ENCODE peak calls at places on chromosomes 13 and 19, in four cellular contexts. H, R, I and S are unnamed samples.

GRCh38 chr13:106513025-106513424 is 22.4 kb downstream of the EFNB2 start:
- DNase-seq in I (no peak), H (peak), R (no peak), S (peak)

GRCh38 chr13:63167699-63168337 is 1752.2 kb upstream of the PCDH20 start:
- DNase-seq in R (no peak), I (no peak), H (no peak), S (no peak)

GRCh38 chr13:78121459-78122348 is 203.1 kb upstream of the EDNRB start:
- DNase-seq in R (peak), H (peak), I (no peak), S (peak)

GRCh38 chr13:71851541-71851940 is 15.5 kb downstream of the DACH1 start:
- DNase-seq in I (no peak), H (no peak), R (no peak), S (no peak)

GRCh38 chr13:84400711-84401110 is 518.4 kb upstream of the SLITRK1 start:
- DNase-seq in H (peak), I (no peak), R (no peak), S (peak)

GRCh38 chr19:16200776-16201391 is 3.2 kb downstream of the AP1M1 start:
- DNase-seq in I (no peak), R (no peak), H (no peak), S (no peak)

GRCh38 chr13:25371608-25372274 is at the start of gene ATP8A2:
- DNase-seq in H (no peak), R (no peak), I (peak), S (no peak)

GRCh38 chr13:51556740-51557139 is 27.5 kb upstream of the WDFY2 start:
- DNase-seq in I (no peak), R (no peak), H (no peak), S (no peak)

GRCh38 chr19:46035986-46036744 is 4.6 kb downstream of the IGFL4 start:
- DNase-seq in R (no peak), I (no peak), H (no peak), S (no peak)

GRCh38 chr19:31504221-31504620 is 155.0 kb upstream of the TSHZ3 start:
- DNase-seq in R (no peak), I (no peak), H (no peak), S (no peak)

GRCh38 chr13:36130542-36131214 is 504 bp downstream of the DCLK1 start:
- DNase-seq in I (peak), R (peak), H (no peak), S (no peak)

GRCh38 chr19:2867025-2867991 is at the start of gene ZNF556:
- DNase-seq in R (no peak), I (no peak), H (no peak), S (no peak)

GRCh38 chr19:6947745-6948144 is 60.4 kb downstream of the ADGRE1 start:
- DNase-seq in H (no peak), R (no peak), I (no peak), S (peak)

GRCh38 chr13:81051873-81052272 is 710.9 kb upstream of the SPRY2 start:
- DNase-seq in R (no peak), H (no peak), I (no peak), S (peak)

GRCh38 chr19:53982056-53982455 is 9.4 kb upstream of the CACNG6 start:
- DNase-seq in H (no peak), I (peak), R (no peak), S (no peak)

GRCh38 chr19:50368649-50369570 is 3.5 kb upstream of the NAPSA start:
- DNase-seq in H (peak), R (peak), I (peak), S (peak)

GRCh38 chr13:50596776-50597203 is 246.7 kb downstream of the DLEU7 start:
- DNase-seq in H (no peak), I (no peak), R (no peak), S (no peak)

GRCh38 chr19:16088351-16088984 is 12.2 kb downstream of the TPM4 start:
- DNase-seq in I (no peak), R (no peak), H (no peak), S (no peak)

GRCh38 chr13:113661506-113661905 is 3.5 kb upstream of the ATP4B start:
- DNase-seq in R (no peak), H (no peak), I (no peak), S (no peak)

GRCh38 chr19:1864480-1865171 is 1.2 kb upstream of the KLF16 start:
- DNase-seq in R (peak), H (peak), I (peak), S (peak)

GRCh38 chr13:59201836-59202235 is 961.9 kb downstream of the DIAPH3 start:
- DNase-seq in R (no peak), I (no peak), H (no peak), S (peak)

GRCh38 chr13:21033866-21034601 is 27.4 kb downstream of the LATS2 start:
- DNase-seq in R (peak), I (no peak), H (no peak), S (peak)

GRCh38 chr19:49148784-49149651 is 6.2 kb downstream of the HRC start:
- DNase-seq in R (peak), H (peak), I (peak), S (peak)

DNA sequence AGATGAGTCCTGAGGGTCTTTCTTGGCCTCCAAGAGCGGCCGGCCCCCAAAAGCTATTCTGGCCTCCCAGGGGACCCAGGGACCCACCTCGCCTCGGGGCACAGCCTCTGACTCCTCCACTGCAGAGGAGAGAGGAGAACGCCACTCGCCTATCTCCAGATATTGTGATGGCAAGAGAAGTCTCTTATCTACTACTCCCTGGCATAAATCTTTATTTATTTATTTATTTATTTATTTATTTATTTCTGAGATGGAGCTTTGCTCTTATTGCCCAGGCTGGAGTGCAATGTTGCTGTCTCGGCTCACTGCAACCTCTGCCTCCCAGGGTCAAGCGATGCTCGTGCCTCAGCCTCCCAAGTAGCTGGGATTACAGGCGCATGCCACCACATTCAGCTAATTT is 11.0 kb downstream of the SLC7A9 start:
- DNase-seq in R (no peak), H (no peak), I (no peak), S (no peak)
- H4K91ac ChIP-seq in R (no peak), H (no peak), I (no peak), S (no peak)

DNA sequence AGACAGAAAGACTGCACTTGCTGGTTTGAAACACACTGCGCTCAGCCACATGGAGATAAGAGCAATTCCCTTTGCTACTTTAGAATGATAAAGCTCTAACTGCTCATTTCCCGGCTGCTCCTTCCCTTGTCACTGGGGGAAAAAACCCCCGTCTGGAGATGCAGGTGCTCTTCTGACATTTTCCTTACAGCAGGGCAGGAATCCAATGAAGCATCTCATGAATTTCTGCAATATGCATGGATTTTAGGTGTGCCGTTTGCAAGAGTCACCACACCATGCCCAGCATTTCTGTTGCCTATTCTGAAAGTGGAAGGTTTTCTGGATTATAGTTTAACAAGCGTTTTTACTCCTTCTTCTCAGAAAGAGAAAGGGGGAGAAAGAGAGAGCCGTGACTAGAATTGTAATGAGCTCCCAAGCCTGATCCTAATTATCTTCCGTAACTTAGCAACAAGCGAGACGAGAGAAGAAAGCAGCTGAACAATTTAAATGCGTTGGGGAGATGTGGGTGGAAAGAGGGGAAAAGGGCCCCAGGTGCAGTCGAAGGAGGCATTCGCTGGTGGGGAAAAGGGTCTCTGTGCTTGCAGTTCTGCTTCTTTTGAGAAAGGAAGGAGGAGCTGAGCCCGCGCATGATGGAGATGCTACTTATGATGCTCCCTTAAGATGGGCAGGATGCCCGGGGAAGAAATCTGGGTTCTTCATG is 76.6 kb upstream of the SPATA13 start:
- DNase-seq in H (no peak), R (peak), I (no peak), S (no peak)
- H4K91ac ChIP-seq in H (no peak), R (no peak), I (no peak), S (no peak)

GRCh38 chr13:39038569-39038898 is 278 bp downstream of the NHLRC3 start:
- DNase-seq in R (peak), H (no peak), I (no peak), S (peak)

GRCh38 chr13:39037410-39037879 is 444 bp downstream of the PROSER1 start:
- DNase-seq in I (no peak), H (no peak), R (peak), S (peak)

GRCh38 chr13:39036212-39036611 is 1.7 kb downstream of the PROSER1 start:
- DNase-seq in H (peak), I (no peak), R (peak), S (peak)

GRCh38 chr13:39039033-39039432 is 777 bp downstream of the NHLRC3 start:
- DNase-seq in H (no peak), I (no peak), R (no peak), S (no peak)

GRCh38 chr13:39037880-39038568 is at the start of the genes NHLRC3 and PROSER1:
- DNase-seq in I (peak), H (peak), R (peak), S (peak)
- H4K91ac ChIP-seq in I (no peak), H (peak), R (peak), S (peak)

GRCh38 chr19:56167064-56167578 is 8.7 kb upstream of the GALP start:
- DNase-seq in I (no peak), R (no peak), H (no peak), S (peak)
- H4K91ac ChIP-seq in I (no peak), R (no peak), H (no peak), S (no peak)

DNA sequence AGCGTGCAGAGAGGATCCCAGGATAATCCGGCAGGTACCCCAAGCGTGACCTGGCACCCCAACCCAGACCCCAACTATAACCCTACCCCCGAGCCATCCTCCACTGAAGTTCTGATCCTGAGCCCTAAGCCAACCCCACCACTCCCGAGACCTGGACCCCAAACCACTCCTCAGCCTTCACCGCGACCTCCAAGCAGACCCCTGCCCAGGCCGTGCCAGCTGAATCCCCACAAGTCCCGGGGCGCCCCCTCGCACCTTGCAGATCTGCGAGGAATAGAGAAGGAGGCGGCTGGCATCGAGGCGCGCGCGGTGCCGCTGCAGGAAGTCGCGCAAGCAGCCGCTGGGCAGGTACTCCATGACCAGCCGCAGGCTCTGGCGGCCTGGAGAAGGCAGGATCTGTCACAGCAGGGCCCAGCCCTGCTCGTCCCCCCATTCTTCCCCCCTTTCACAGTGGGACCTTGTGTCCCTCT is 10.1 kb upstream of the INSL3 start:
- DNase-seq in I (peak), H (no peak), R (no peak), S (no peak)
- H4K91ac ChIP-seq in I (no peak), H (no peak), R (no peak), S (no peak)

DNA sequence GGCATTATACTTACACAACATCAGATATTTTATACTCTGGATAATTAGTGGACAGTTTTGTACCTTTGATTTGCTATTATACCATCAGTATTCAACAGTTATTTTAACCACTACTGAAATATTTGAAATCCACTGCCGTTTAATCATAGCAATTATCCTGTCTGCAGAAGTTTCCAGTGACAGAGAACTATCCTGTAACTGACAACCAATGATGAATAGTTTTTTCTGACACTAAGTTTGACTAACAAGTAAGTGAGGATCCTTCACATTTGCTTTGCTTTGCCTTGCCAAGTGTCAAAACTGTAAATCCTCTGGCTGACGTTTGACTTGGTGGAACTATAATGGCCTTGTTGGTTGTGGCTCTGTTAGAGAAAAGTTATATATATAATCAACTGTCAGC is 410.7 kb downstream of the GPC5 start:
- DNase-seq in I (no peak), R (no peak), H (no peak), S (no peak)
- H4K91ac ChIP-seq in I (no peak), R (no peak), H (no peak), S (no peak)

GRCh38 chr19:13211426-13212308 is 61.5 kb downstream of the IER2 start:
- DNase-seq in I (no peak), R (no peak), H (no peak), S (no peak)
- H4K91ac ChIP-seq in I (no peak), R (no peak), H (no peak), S (no peak)

DNA sequence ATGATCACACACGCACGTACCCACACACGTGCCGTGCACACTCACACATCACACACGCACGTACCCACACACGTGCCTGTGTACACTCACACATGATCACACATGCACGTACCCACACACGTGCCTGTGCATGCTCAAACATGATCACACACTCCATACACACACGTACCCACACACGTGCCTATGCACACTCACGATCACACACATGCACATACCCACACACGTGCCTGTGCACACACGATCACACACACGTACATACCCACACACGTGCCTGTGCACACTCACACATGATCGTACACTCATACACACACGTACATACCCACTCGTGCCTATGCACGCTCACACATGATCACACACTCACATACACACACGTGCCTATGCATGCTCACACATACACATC is 86.8 kb downstream of the RAB20 start:
- DNase-seq in R (no peak), I (no peak), H (peak), S (no peak)
- H4K91ac ChIP-seq in R (no peak), I (no peak), H (no peak), S (peak)